ENCODE peak calls at places on chromosomes 2 and 18, in four cellular contexts. T is HepG2, O is GM12878, A is K562. L is an unnamed sample.

GRCh38 chr2:218607436-218608115 is at the start of gene PLCD4:
- DNase-seq in T (no peak), O (no peak), A (no peak), L (peak; percentile 79)

GRCh38 chr2:98870516-98871158 is 65.4 kb downstream of the CRACDL start:
- DNase-seq in T (no peak), O (no peak), A (no peak), L (no peak)

GRCh38 chr2:6866239-6866745 is 585 bp upstream of the CMPK2 start:
- DNase-seq in T (peak; percentile 24), O (peak; percentile 17), A (peak; percentile 29), L (peak; percentile 60)

GRCh38 chr2:80247339-80247738 is 57.2 kb downstream of the LRRTM1 start:
- DNase-seq in T (no peak), O (no peak), A (no peak), L (no peak)

GRCh38 chr2:113200736-113201490 is 27.1 kb downstream of the PSD4 start:
- DNase-seq in T (no peak), O (no peak), A (no peak), L (no peak)

GRCh38 chr2:46836295-46837111 is 79.1 kb downstream of the MCFD2 start:
- DNase-seq in T (no peak), O (no peak), A (no peak), L (no peak)

GRCh38 chr2:233353769-233354499 is at the start of gene DGKD:
- DNase-seq in T (peak; percentile 79), O (no peak), A (peak; percentile 91), L (peak; percentile 99)

GRCh38 chr2:155766342-155767115 is 566.0 kb downstream of the NR4A2 start:
- DNase-seq in T (no peak), O (no peak), A (no peak), L (no peak)

GRCh38 chr2:127047716-127048617 is 59.0 kb downstream of the BIN1 start:
- DNase-seq in T (no peak), O (no peak), A (no peak), L (peak; percentile 20)

GRCh38 chr2:178761759-178762371 is 45.4 kb downstream of the TTN start:
- DNase-seq in T (peak; percentile 60), O (peak; percentile 12), A (peak; percentile 46), L (peak; percentile 22)

GRCh38 chr2:172967036-172967982 is 108.3 kb upstream of the MAP3K20 start:
- DNase-seq in T (peak; percentile 66), O (no peak), A (no peak), L (no peak)

GRCh38 chr2:173496746-173497145 is 142.1 kb downstream of the CDCA7 start:
- DNase-seq in T (no peak), O (no peak), A (no peak), L (no peak)

GRCh38 chr2:74333175-74333574 is 10.0 kb downstream of the SLC4A5 start:
- DNase-seq in T (peak; percentile 63), O (no peak), A (no peak), L (peak; percentile 22)

GRCh38 chr2:198374375-198375072 is 570.1 kb downstream of the PLCL1 start:
- DNase-seq in T (peak; percentile 51), O (no peak), A (peak; percentile 41), L (peak; percentile 12)

GRCh38 chr2:37711831-37712230 is 40.4 kb upstream of the CDC42EP3 start:
- DNase-seq in T (no peak), O (no peak), A (no peak), L (no peak)

GRCh38 chr2:2547911-2548310 is 216.8 kb upstream of the MYT1L start:
- DNase-seq in T (no peak), O (no peak), A (no peak), L (no peak)

GRCh38 chr2:29528891-29529520 is 392.4 kb downstream of the ALK start:
- DNase-seq in T (no peak), O (no peak), A (no peak), L (no peak)

GRCh38 chr2:32865399-32866068 is 81.2 kb upstream of the LTBP1 start:
- DNase-seq in T (no peak), O (no peak), A (no peak), L (no peak)

GRCh38 chr2:34570266-34570872 is 971.3 kb upstream of the FAM98A start:
- DNase-seq in T (peak; percentile 53), O (no peak), A (no peak), L (peak; percentile 14)

GRCh38 chr2:215425021-215425782 is 10.7 kb downstream of the FN1 start:
- DNase-seq in T (no peak), O (no peak), A (no peak), L (no peak)

GRCh38 chr2:206230060-206230890 is 44.2 kb upstream of the ZDBF2 start:
- DNase-seq in T (no peak), O (no peak), A (no peak), L (peak; percentile 38)

GRCh38 chr2:84338069-84338468 is 121.0 kb downstream of the SUCLG1 start:
- DNase-seq in T (no peak), O (no peak), A (no peak), L (peak; percentile 4)

GRCh38 chr2:126220336-126220735 is 435.6 kb upstream of the GYPC start:
- DNase-seq in T (no peak), O (no peak), A (no peak), L (no peak)

GRCh38 chr2:213161759-213162514 is 10.5 kb upstream of the IKZF2 start:
- DNase-seq in T (no peak), O (no peak), A (no peak), L (no peak)

GRCh38 chr18:58953627-58954026 is 89.0 kb downstream of the ZNF532 start:
- DNase-seq in T (peak; percentile 16), O (no peak), A (no peak), L (peak; percentile 50)

GRCh38 chr2:11677146-11678055 is 7.4 kb upstream of the NTSR2 start:
- DNase-seq in T (no peak), O (no peak), A (no peak), L (no peak)

DNA sequence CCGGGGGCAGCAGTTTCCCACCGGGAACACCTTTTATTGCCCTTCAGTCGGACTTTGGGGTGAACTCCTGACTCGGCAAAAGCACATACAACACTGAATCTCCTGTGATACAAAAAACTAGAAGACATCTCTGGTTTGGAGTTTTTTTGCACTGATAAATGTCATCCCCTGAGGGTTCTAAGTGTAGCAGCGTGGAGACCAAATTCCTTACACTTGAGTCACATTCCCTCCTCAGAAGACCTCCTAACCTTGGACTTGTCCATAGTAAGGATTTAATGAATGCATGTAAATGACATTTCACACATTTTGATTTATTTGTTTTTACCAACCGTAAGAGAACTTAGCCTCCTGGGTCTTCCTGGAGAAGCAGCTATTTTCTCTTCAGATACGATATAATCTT is 54.0 kb upstream of the GPR45 start:
- DNase-seq in T (no peak), O (no peak), A (no peak), L (no peak)
- TF ChIP-seq FOXM1 in T (no peak), O (no peak), A (no peak), L (no peak)

GRCh38 chr2:55142518-55142917 is 89.6 kb downstream of the CLHC1 start:
- DNase-seq in T (no peak), O (no peak), A (no peak), L (no peak)
- H2AFZ ChIP-seq in T (no peak overlapping the region), O (no peak overlapping the region), A (peak overlapping the region; percentile 93), L (no peak overlapping the region)

DNA sequence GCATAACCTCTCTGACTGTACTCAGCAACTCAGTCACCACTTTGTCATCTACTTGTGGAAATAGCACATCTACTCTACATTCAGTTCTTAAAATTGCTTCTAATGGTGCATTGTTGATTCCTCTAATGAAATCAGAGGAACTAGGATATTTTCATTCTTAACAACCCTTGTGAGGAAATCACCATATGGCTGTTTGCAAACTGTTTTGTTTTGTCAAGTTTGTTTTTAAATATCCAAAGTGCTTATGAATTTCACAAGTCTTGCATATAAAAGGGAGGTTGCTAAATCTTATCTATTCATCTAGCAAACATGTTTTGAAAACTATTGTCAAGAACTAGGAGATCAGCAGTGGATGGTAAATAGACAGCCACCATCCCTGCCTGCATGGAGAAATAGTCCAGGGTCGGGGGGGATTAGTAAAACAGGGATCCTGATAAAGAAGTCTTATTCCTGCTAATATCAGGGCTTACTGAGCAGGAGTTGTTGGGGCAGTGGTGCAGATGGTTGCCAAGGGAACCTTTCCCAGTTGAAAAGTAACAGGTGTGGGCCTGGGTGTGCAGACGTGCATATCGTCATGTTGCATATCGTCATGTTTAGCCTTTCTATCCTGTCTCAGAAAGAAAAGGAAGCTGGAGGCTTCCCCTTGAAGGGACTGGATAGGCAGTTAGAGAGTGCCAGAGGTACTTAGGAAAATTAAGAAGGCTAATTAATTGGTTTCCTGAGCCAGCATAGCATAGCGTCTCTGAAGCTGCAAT is 7.5 kb upstream of the MYO3B start:
- DNase-seq in T (no peak), O (no peak), A (no peak), L (no peak)
- TF ChIP-seq FOXM1 in T (no peak), O (no peak), A (no peak), L (no peak)

GRCh38 chr2:104784264-104784663 is 69.7 kb upstream of the POU3F3 start:
- DNase-seq in T (no peak), O (no peak), A (no peak), L (no peak)
- H2AFZ ChIP-seq in T (no peak overlapping the region), O (no peak overlapping the region), A (no peak overlapping the region), L (no peak overlapping the region)

DNA sequence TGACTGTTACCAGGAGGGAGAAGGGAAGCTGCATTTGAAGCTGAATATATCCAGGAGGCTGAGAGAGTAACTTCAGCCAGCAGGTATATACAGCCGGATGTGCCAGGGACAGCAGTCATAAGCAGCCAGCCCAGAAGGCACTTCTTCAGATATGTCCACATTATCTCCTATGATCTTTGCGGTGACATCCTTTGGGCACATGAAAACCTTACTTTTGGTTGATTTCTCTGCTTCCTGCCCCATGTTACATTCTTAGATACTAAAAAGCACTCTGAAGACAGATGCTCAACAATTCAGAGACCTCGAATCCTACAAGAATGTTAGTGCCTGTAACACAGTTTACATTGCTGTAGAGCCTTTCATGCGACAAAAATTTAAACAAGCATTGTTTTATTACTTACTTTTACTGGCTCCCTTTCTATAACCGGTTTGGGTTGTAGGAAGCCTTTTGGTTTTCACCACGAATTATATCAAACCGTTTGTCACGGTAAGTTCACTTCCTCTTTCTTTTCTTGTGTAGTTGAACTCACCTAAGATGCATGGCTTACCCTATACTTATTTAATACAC is 50.3 kb upstream of the TLK1 start:
- DNase-seq in T (no peak), O (peak; percentile 58), A (no peak), L (no peak)
- TF ChIP-seq FOXM1 in T (no peak), O (peak; percentile 56), A (no peak), L (no peak)

L was measured in SK-N-SH.